ENCODE peak calls at places on chromosomes 2 and 18, in eight cellular contexts. One of them, this sample, is unnamed.

GRCh38 chr2:43224571-43225092 is 1.8 kb downstream of the ZFP36L2 start:
- DNase-seq in H9: no peak
- DNase-seq in psoas muscle: peak; percentile 50
- DNase-seq in epithelial cell of esophagus: peak; percentile 29
- DNase-seq in fibroblast of lung: peak; percentile 48
- DNase-seq in neural progenitor cell: peak; percentile 64
- DNase-seq in suprapubic skin: no peak
- DNase-seq in astrocyte of the spinal cord: no peak
- DNase-seq in this sample: no peak

GRCh38 chr2:45750484-45750883 is 99.0 kb downstream of the PRKCE start:
- DNase-seq in H9: no peak
- DNase-seq in psoas muscle: no peak
- DNase-seq in epithelial cell of esophagus: peak; percentile 10
- DNase-seq in fibroblast of lung: no peak
- DNase-seq in neural progenitor cell: no peak
- DNase-seq in suprapubic skin: no peak
- DNase-seq in astrocyte of the spinal cord: no peak
- DNase-seq in this sample: no peak

GRCh38 chr2:33209976-33210375 is 263.2 kb downstream of the LTBP1 start:
- DNase-seq in H9: no peak
- DNase-seq in psoas muscle: no peak
- DNase-seq in epithelial cell of esophagus: no peak
- DNase-seq in fibroblast of lung: peak; percentile 65
- DNase-seq in neural progenitor cell: no peak
- DNase-seq in suprapubic skin: no peak
- DNase-seq in astrocyte of the spinal cord: peak; percentile 74
- DNase-seq in this sample: no peak

GRCh38 chr2:15275341-15275740 is 285.8 kb downstream of the NBAS start:
- DNase-seq in H9: no peak
- DNase-seq in psoas muscle: no peak
- DNase-seq in epithelial cell of esophagus: no peak
- DNase-seq in fibroblast of lung: no peak
- DNase-seq in neural progenitor cell: no peak
- DNase-seq in suprapubic skin: no peak
- DNase-seq in astrocyte of the spinal cord: no peak
- DNase-seq in this sample: no peak

GRCh38 chr18:53541924-53542323 is 682.5 kb downstream of the MBD2 start:
- DNase-seq in H9: no peak
- DNase-seq in psoas muscle: no peak
- DNase-seq in epithelial cell of esophagus: no peak
- DNase-seq in fibroblast of lung: no peak
- DNase-seq in neural progenitor cell: no peak
- DNase-seq in suprapubic skin: no peak
- DNase-seq in astrocyte of the spinal cord: no peak
- DNase-seq in this sample: no peak

GRCh38 chr2:75596784-75597183 is 36.0 kb upstream of the EVA1A start:
- DNase-seq in H9: no peak
- DNase-seq in psoas muscle: no peak
- DNase-seq in epithelial cell of esophagus: peak; percentile 67
- DNase-seq in fibroblast of lung: peak; percentile 69
- DNase-seq in neural progenitor cell: no peak
- DNase-seq in suprapubic skin: no peak
- DNase-seq in astrocyte of the spinal cord: peak; percentile 45
- DNase-seq in this sample: no peak

GRCh38 chr2:197869501-197870111 is 65.2 kb downstream of the PLCL1 start:
- DNase-seq in H9: no peak
- DNase-seq in psoas muscle: no peak
- DNase-seq in epithelial cell of esophagus: no peak
- DNase-seq in fibroblast of lung: peak; percentile 76
- DNase-seq in neural progenitor cell: no peak
- DNase-seq in suprapubic skin: no peak
- DNase-seq in astrocyte of the spinal cord: peak; percentile 43
- DNase-seq in this sample: no peak

GRCh38 chr2:220394433-220394832 is 767.0 kb downstream of the SLC4A3 start:
- DNase-seq in H9: no peak
- DNase-seq in psoas muscle: no peak
- DNase-seq in epithelial cell of esophagus: peak; percentile 62
- DNase-seq in fibroblast of lung: peak; percentile 70
- DNase-seq in neural progenitor cell: no peak
- DNase-seq in suprapubic skin: no peak
- DNase-seq in astrocyte of the spinal cord: peak; percentile 62
- DNase-seq in this sample: no peak

GRCh38 chr2:179263460-179264237 is 983 bp downstream of the SESTD1 start:
- DNase-seq in H9: no peak
- DNase-seq in psoas muscle: peak; percentile 55
- DNase-seq in epithelial cell of esophagus: peak; percentile 64
- DNase-seq in fibroblast of lung: peak; percentile 57
- DNase-seq in neural progenitor cell: peak; percentile 48
- DNase-seq in suprapubic skin: peak; percentile 86
- DNase-seq in astrocyte of the spinal cord: peak; percentile 57
- DNase-seq in this sample: no peak

GRCh38 chr18:8821531-8821930 is 116.2 kb downstream of the MTCL1 start:
- DNase-seq in H9: no peak
- DNase-seq in psoas muscle: no peak
- DNase-seq in epithelial cell of esophagus: no peak
- DNase-seq in fibroblast of lung: no peak
- DNase-seq in neural progenitor cell: no peak
- DNase-seq in suprapubic skin: no peak
- DNase-seq in astrocyte of the spinal cord: no peak
- DNase-seq in this sample: no peak

GRCh38 chr2:2101924-2102323 is 229.2 kb downstream of the MYT1L start:
- DNase-seq in H9: no peak
- DNase-seq in psoas muscle: no peak
- DNase-seq in epithelial cell of esophagus: no peak
- DNase-seq in fibroblast of lung: no peak
- DNase-seq in neural progenitor cell: peak; percentile 42
- DNase-seq in suprapubic skin: no peak
- DNase-seq in astrocyte of the spinal cord: no peak
- DNase-seq in this sample: no peak

GRCh38 chr18:46393230-46393629 is 263.8 kb downstream of the LOXHD1 start:
- DNase-seq in H9: peak; percentile 75
- DNase-seq in psoas muscle: no peak
- DNase-seq in epithelial cell of esophagus: no peak
- DNase-seq in fibroblast of lung: no peak
- DNase-seq in neural progenitor cell: peak; percentile 66
- DNase-seq in suprapubic skin: no peak
- DNase-seq in astrocyte of the spinal cord: no peak
- DNase-seq in this sample: no peak

GRCh38 chr2:25655316-25655715 is 18.1 kb downstream of the DTNB start:
- DNase-seq in H9: no peak
- DNase-seq in psoas muscle: no peak
- DNase-seq in epithelial cell of esophagus: peak; percentile 85
- DNase-seq in fibroblast of lung: no peak
- DNase-seq in neural progenitor cell: no peak
- DNase-seq in suprapubic skin: no peak
- DNase-seq in astrocyte of the spinal cord: no peak
- DNase-seq in this sample: no peak

GRCh38 chr18:21243041-21243431 is 1.0 kb downstream of the GREB1L start:
- DNase-seq in H9: peak; percentile 28
- DNase-seq in psoas muscle: no peak
- DNase-seq in epithelial cell of esophagus: peak; percentile 20
- DNase-seq in fibroblast of lung: peak; percentile 38
- DNase-seq in neural progenitor cell: peak; percentile 42
- DNase-seq in suprapubic skin: no peak
- DNase-seq in astrocyte of the spinal cord: no peak
- DNase-seq in this sample: no peak

GRCh38 chr18:23526516-23527063 is 23.3 kb downstream of the RMC1 start:
- DNase-seq in H9: no peak
- DNase-seq in psoas muscle: no peak
- DNase-seq in epithelial cell of esophagus: no peak
- DNase-seq in fibroblast of lung: no peak
- DNase-seq in neural progenitor cell: no peak
- DNase-seq in suprapubic skin: no peak
- DNase-seq in astrocyte of the spinal cord: no peak
- DNase-seq in this sample: no peak

GRCh38 chr18:23531912-23532311 is 28.6 kb downstream of the RMC1 start:
- DNase-seq in H9: no peak
- DNase-seq in psoas muscle: no peak
- DNase-seq in epithelial cell of esophagus: no peak
- DNase-seq in fibroblast of lung: no peak
- DNase-seq in neural progenitor cell: no peak
- DNase-seq in suprapubic skin: no peak
- DNase-seq in astrocyte of the spinal cord: no peak
- DNase-seq in this sample: no peak

GRCh38 chr18:23529597-23529996 is 26.3 kb downstream of the RMC1 start:
- DNase-seq in H9: no peak
- DNase-seq in psoas muscle: no peak
- DNase-seq in epithelial cell of esophagus: peak; percentile 90
- DNase-seq in fibroblast of lung: peak; percentile 69
- DNase-seq in neural progenitor cell: no peak
- DNase-seq in suprapubic skin: no peak
- DNase-seq in astrocyte of the spinal cord: peak; percentile 47
- DNase-seq in this sample: no peak

GRCh38 chr18:23530195-23530594 is 26.9 kb downstream of the RMC1 start:
- DNase-seq in H9: no peak
- DNase-seq in psoas muscle: no peak
- DNase-seq in epithelial cell of esophagus: no peak
- DNase-seq in fibroblast of lung: no peak
- DNase-seq in neural progenitor cell: no peak
- DNase-seq in suprapubic skin: no peak
- DNase-seq in astrocyte of the spinal cord: no peak
- DNase-seq in this sample: no peak

DNA sequence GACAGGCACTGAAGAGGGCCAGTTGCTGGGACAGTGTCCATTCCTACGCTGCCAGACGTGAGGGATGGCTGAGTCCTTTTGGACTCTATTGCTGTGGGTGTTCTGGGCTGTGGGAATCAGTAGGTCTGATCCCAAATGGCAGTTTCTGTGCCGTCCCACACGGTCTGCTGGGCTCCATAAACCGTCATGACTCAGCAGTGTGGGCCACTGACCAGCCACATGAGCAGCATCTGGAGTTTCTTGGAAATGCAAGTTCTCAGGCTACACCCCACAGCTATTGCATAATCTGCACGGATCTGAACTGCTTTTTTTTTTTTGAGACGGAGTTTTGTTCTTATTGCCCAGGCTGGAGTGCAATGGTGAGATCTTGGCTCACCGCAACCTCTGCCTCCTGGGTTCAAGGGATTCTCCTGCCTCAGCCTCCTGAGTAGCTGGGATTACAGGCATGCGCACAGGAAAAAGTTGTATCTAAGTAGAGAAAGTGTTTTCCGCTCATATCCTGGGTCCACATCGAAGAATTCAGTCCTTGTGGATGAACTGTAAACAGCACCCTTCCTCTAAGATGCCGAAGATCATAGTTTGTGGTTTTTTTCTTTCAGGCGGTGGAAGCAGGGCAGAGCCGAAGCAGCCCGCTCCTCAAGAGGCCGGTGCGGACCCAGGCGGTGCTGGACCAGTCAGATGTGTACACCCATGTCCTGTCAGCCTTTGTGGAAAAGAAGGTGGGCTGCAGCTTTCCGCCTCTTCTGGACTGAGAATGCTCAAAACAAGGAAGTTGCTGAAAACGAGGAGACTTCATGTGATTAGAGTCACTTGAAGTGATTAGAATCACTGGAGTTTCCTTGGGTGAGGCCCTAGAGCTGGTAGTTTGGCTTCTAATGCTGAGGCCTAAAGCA is 25.5 kb downstream of the RMC1 start:
- DNase-seq in H9: no peak
- DNase-seq in psoas muscle: peak; percentile 77
- DNase-seq in epithelial cell of esophagus: no peak
- DNase-seq in fibroblast of lung: peak; percentile 38
- DNase-seq in neural progenitor cell: no peak
- DNase-seq in suprapubic skin: no peak
- DNase-seq in astrocyte of the spinal cord: no peak
- DNase-seq in this sample: peak; percentile 29
- TF ChIP-seq CTCF in H9: no peak
- TF ChIP-seq CTCF in psoas muscle: no peak
- TF ChIP-seq CTCF in epithelial cell of esophagus: no peak
- TF ChIP-seq CTCF in fibroblast of lung: no peak
- TF ChIP-seq CTCF in neural progenitor cell: no peak
- TF ChIP-seq CTCF in suprapubic skin: no peak
- TF ChIP-seq CTCF in astrocyte of the spinal cord: no peak
- TF ChIP-seq CTCF in this sample: no peak

GRCh38 chr18:7492385-7492784 is 74.7 kb upstream of the PTPRM start:
- DNase-seq in H9: no peak
- DNase-seq in psoas muscle: no peak
- DNase-seq in epithelial cell of esophagus: no peak
- DNase-seq in fibroblast of lung: no peak
- DNase-seq in neural progenitor cell: no peak
- DNase-seq in suprapubic skin: no peak
- DNase-seq in astrocyte of the spinal cord: no peak
- DNase-seq in this sample: no peak

GRCh38 chr18:7497081-7497480 is 70.0 kb upstream of the PTPRM start:
- DNase-seq in H9: no peak
- DNase-seq in psoas muscle: no peak
- DNase-seq in epithelial cell of esophagus: no peak
- DNase-seq in fibroblast of lung: no peak
- DNase-seq in neural progenitor cell: no peak
- DNase-seq in suprapubic skin: no peak
- DNase-seq in astrocyte of the spinal cord: no peak
- DNase-seq in this sample: no peak
- TF ChIP-seq CTCF in H9: no peak
- TF ChIP-seq CTCF in psoas muscle: no peak
- TF ChIP-seq CTCF in epithelial cell of esophagus: no peak
- TF ChIP-seq CTCF in fibroblast of lung: no peak
- TF ChIP-seq CTCF in neural progenitor cell: no peak
- TF ChIP-seq CTCF in suprapubic skin: no peak
- TF ChIP-seq CTCF in astrocyte of the spinal cord: no peak
- TF ChIP-seq CTCF in this sample: no peak

GRCh38 chr2:73907840-73908452 is 15.1 kb downstream of the ACTG2 start:
- DNase-seq in H9: peak; percentile 71
- DNase-seq in psoas muscle: no peak
- DNase-seq in epithelial cell of esophagus: peak; percentile 43
- DNase-seq in fibroblast of lung: peak; percentile 62
- DNase-seq in neural progenitor cell: peak; percentile 68
- DNase-seq in suprapubic skin: no peak
- DNase-seq in astrocyte of the spinal cord: peak; percentile 88
- DNase-seq in this sample: no peak
- TF ChIP-seq CTCF in H9: peak; percentile 65
- TF ChIP-seq CTCF in psoas muscle: peak; percentile 19
- TF ChIP-seq CTCF in epithelial cell of esophagus: peak; percentile 21
- TF ChIP-seq CTCF in fibroblast of lung: peak; percentile 18
- TF ChIP-seq CTCF in neural progenitor cell: peak; percentile 53
- TF ChIP-seq CTCF in suprapubic skin: no peak
- TF ChIP-seq CTCF in astrocyte of the spinal cord: peak; percentile 36
- TF ChIP-seq CTCF in this sample: peak; percentile 24

DNA sequence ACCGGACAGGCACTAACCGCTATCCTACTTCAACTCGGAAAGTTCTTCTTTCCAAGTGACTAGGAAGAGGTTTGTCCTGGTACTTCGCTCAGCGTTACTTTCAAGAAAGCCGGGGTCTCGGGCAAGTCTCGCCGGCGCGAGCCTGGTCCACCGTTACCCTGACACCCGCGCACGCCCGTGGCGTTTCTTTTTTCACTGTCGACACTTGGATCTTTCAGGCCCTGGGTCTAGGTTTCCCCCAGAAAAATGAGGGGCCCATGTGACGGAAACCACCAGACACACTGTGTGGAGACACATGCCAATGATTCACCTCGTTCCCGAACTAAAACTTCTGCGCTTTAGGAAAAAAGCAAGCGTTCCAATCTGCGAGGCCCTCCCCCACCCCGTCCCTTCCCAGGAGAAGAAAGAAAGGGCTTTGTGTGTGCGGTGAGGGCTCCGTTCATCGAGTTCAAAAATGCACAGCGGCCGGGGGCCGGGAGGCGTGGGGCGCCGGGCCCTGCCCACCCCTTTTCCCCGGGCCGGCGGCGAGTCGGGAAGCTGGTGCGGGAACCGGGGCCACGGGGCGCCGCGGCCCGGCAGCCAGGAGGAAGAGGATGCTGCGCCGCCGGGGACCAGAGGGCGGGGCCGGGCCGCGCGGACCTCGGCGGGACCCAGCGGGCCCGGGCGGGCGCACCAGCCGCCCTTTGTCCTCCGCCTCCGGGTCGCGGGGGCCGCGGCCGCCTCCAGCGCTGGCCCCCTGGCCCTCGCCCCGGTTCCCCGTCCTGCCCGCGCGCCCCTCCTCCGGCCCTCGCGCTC is 2.6 kb downstream of the ZNF521 start:
- DNase-seq in H9: peak; percentile 43
- DNase-seq in psoas muscle: peak; percentile 55
- DNase-seq in epithelial cell of esophagus: no peak
- DNase-seq in fibroblast of lung: peak; percentile 71
- DNase-seq in neural progenitor cell: peak; percentile 72
- DNase-seq in suprapubic skin: peak; percentile 80
- DNase-seq in astrocyte of the spinal cord: peak; percentile 62
- DNase-seq in this sample: no peak
- TF ChIP-seq CTCF in H9: no peak
- TF ChIP-seq CTCF in psoas muscle: no peak
- TF ChIP-seq CTCF in epithelial cell of esophagus: no peak
- TF ChIP-seq CTCF in fibroblast of lung: no peak
- TF ChIP-seq CTCF in neural progenitor cell: no peak
- TF ChIP-seq CTCF in suprapubic skin: no peak
- TF ChIP-seq CTCF in astrocyte of the spinal cord: no peak
- TF ChIP-seq CTCF in this sample: no peak

This sample was measured in AG09319.